ENCODE peak calls at places on chromosomes 2 and 18, in five cellular contexts. I is suprapubic skin; K is endothelial cell of umbilical vein; T is CD4-positive, CD25-positive, alpha-beta regulatory T cell; X is ovary. V is an unnamed sample.

GRCh38 chr2:33810046-33810835 is 211.1 kb upstream of the FAM98A start:
- DNase-seq in I (no peak), X (no peak), K (no peak), T (no peak), V (no peak)

GRCh38 chr2:67318966-67319590 is 78.1 kb upstream of the ETAA1 start:
- DNase-seq in K (no peak), X (no peak), I (no peak), T (no peak), V (peak; percentile 61)

GRCh38 chr2:43098539-43098938 is 127.9 kb downstream of the ZFP36L2 start:
- DNase-seq in T (no peak), I (peak; percentile 33), K (no peak), X (no peak), V (no peak)

GRCh38 chr2:20565623-20566236 is 85.2 kb downstream of the HS1BP3 start:
- DNase-seq in I (no peak), T (no peak), X (no peak), K (no peak), V (no peak)

GRCh38 chr18:54147439-54147838 is 77.0 kb downstream of the MBD2 start:
- DNase-seq in I (no peak), K (no peak), T (peak; percentile 45), X (no peak), V (no peak)

GRCh38 chr2:236578980-236579745 is 9.5 kb downstream of the ACKR3 start:
- DNase-seq in T (no peak), K (no peak), I (no peak), X (no peak), V (no peak)

GRCh38 chr2:130963849-130964793 is 127.4 kb downstream of the ARHGEF4 start:
- DNase-seq in T (no peak), X (peak; percentile 62), K (no peak), I (no peak), V (no peak)

GRCh38 chr18:25233582-25234362 is 118.2 kb downstream of the ZNF521 start:
- DNase-seq in I (no peak), X (no peak), T (no peak), K (peak; percentile 95), V (no peak)

GRCh38 chr2:28627722-28628480 is 123.7 kb upstream of the PPP1CB start:
- DNase-seq in I (no peak), X (peak; percentile 57), K (no peak), T (no peak), V (no peak)

GRCh38 chr18:23281626-23282436 is 146.5 kb downstream of the CABLES1 start:
- DNase-seq in T (no peak), I (no peak), X (no peak), K (peak; percentile 85), V (peak; percentile 68)

GRCh38 chr2:139031722-139032121 is 251.5 kb upstream of the NXPH2 start:
- DNase-seq in I (no peak), T (no peak), X (no peak), K (no peak), V (peak; percentile 64)

GRCh38 chr2:88247531-88247930 is 77.4 kb downstream of the THNSL2 start:
- DNase-seq in T (no peak), X (no peak), K (no peak), I (no peak), V (no peak)

GRCh38 chr2:176656055-176656775 is 387.0 kb downstream of the MTX2 start:
- DNase-seq in X (no peak), T (no peak), I (no peak), K (no peak), V (peak; percentile 98)

GRCh38 chr2:230956827-230957755 is 32.0 kb upstream of the GPR55 start:
- DNase-seq in K (peak; percentile 12), X (peak; percentile 57), I (no peak), T (peak; percentile 83), V (peak; percentile 65)

GRCh38 chr18:78514910-78515670 is 464.5 kb upstream of the SALL3 start:
- DNase-seq in X (no peak), K (no peak), I (no peak), T (no peak), V (no peak)

GRCh38 chr2:128982670-128983069 is 664.0 kb upstream of the HS6ST1 start:
- DNase-seq in K (no peak), X (no peak), T (no peak), I (no peak), V (no peak)

GRCh38 chr2:128984855-128985254 is 666.2 kb upstream of the HS6ST1 start:
- DNase-seq in K (no peak), I (no peak), X (no peak), T (no peak), V (no peak)

GRCh38 chr2:128986026-128986720 is 667.5 kb upstream of the HS6ST1 start:
- DNase-seq in I (no peak), X (no peak), T (no peak), K (no peak), V (peak; percentile 79)

GRCh38 chr2:128982001-128982400 is 663.3 kb upstream of the HS6ST1 start:
- DNase-seq in K (no peak), X (no peak), T (no peak), I (no peak), V (no peak)

GRCh38 chr2:128984066-128984465 is 665.4 kb upstream of the HS6ST1 start:
- DNase-seq in T (no peak), K (no peak), X (no peak), I (no peak), V (no peak)
- H3K36me3 ChIP-seq in T (no peaks in the 10 kb centered on the region), K (no peaks in the 10 kb centered on the region), X (no peaks in the 10 kb centered on the region), I (no peaks in the 10 kb centered on the region), V (no peaks in the 10 kb centered on the region)

DNA sequence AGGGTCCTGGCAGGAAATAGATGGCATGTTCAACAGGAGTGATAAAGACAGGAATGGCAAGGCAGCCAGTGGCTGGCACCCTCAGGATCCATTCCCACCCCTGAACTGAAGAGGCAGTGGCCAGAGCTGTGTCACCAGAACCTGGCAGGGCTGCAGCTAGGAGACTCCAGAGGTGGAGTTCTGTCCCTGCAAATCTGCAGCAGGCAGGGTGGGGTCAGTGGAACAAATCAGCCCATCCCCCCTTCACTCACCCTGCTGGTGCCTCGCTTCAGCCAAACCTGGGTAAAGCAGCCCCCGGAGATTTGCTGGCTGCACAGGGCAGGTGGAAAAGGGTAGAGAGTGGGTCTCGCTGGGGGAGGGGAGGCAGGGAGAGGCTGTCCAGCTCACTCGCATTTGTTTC is 12.7 kb downstream of the INPP5D start:
- DNase-seq in I (peak; percentile 37), X (no peak), K (no peak), T (no peak), V (no peak)
- H3K36me3 ChIP-seq in I (no peaks in the 10 kb centered on the region), X (no peaks in the 10 kb centered on the region), K (peaks cover 4% of the 10 kb centered on the region), T (peaks cover 41% of the 10 kb centered on the region), V (no peaks in the 10 kb centered on the region)

DNA sequence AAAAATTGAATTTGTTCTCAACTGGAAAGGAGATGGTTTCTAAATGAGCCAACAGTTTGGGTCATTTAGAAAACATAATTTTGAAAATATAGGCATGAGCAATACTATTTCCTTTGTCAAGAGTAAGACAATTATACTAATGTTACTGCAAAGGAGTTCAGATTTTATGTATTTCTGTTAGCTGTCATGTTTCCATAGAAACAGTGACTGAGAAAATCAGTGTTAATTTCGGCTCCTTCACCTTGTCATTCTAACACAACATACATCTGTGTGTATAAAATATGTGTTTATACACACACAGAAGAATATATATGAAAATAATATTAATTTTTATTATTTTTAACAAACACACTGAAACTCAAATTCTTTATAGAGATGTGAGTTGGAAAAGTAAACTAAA is 178.0 kb upstream of the SPHKAP start:
- DNase-seq in K (no peak), I (no peak), X (no peak), T (no peak), V (no peak)
- H3K36me3 ChIP-seq in K (no peaks in the 10 kb centered on the region), I (no peaks in the 10 kb centered on the region), X (no peaks in the 10 kb centered on the region), T (no peaks in the 10 kb centered on the region), V (no peaks in the 10 kb centered on the region)

GRCh38 chr2:233171344-233171743 is 80.1 kb upstream of the ATG16L1 start:
- DNase-seq in I (no peak), X (no peak), T (no peak), K (no peak), V (no peak)
- H3K36me3 ChIP-seq in I (peaks cover 9% of the 10 kb centered on the region), X (no peaks in the 10 kb centered on the region), T (peaks cover 78% of the 10 kb centered on the region), K (peaks cover 32% of the 10 kb centered on the region), V (no peaks in the 10 kb centered on the region)

V was measured in A673.